ENCODE peak calls at places on chromosomes 2 and 18, in four cellular contexts. R is HCT116, Q is endothelial cell of umbilical vein, B is SK-N-SH. O is an unnamed sample.

GRCh38 chr2:176157499-176158305 is 595 bp downstream of the HOXD3 start:
- DNase-seq in R (no peak), B (peak; percentile 88), Q (peak; percentile 16), O (no peak)

GRCh38 chr18:55953326-55953725 is 365.3 kb upstream of the TCF4 start:
- DNase-seq in Q (no peak), R (no peak), B (no peak), O (no peak)

GRCh38 chr2:71330585-71331330 is 824 bp upstream of the ZNF638 start:
- DNase-seq in Q (no peak), R (no peak), B (no peak), O (no peak)

GRCh38 chr2:16630463-16630862 is 35.2 kb downstream of the CYRIA start:
- DNase-seq in B (no peak), Q (no peak), R (no peak), O (no peak)

GRCh38 chr2:231672617-231673347 is 35.5 kb upstream of the PTMA start:
- DNase-seq in Q (no peak), B (no peak), R (peak; percentile 79), O (no peak)

GRCh38 chr18:48975817-48976649 is 25.3 kb upstream of the SMAD7 start:
- DNase-seq in R (no peak), B (peak; percentile 98), Q (peak; percentile 35), O (no peak)

GRCh38 chr2:89851583-89851905 is 1160.1 kb downstream of the RPIA start:
- DNase-seq in B (no peak), R (no peak), Q (no peak), O (no peak)

GRCh38 chr2:136116111-136116812 is 1.7 kb downstream of the CXCR4 start:
- DNase-seq in Q (no peak), B (no peak), R (no peak), O (no peak)

GRCh38 chr18:35695803-35696202 is 114.3 kb downstream of the GALNT1 start:
- DNase-seq in R (no peak), Q (no peak), B (no peak), O (no peak)

GRCh38 chr2:60394467-60394866 is 159.0 kb downstream of the BCL11A start:
- DNase-seq in Q (no peak), B (no peak), R (no peak), O (no peak)

GRCh38 chr18:25245299-25245698 is 106.7 kb downstream of the ZNF521 start:
- DNase-seq in Q (no peak), R (no peak), B (no peak), O (no peak)

GRCh38 chr2:126244937-126245336 is 411.0 kb upstream of the GYPC start:
- DNase-seq in R (no peak), Q (no peak), B (peak; percentile 32), O (no peak)

GRCh38 chr18:14768241-14768640 is 20.3 kb downstream of the ANKRD30B start:
- DNase-seq in B (no peak), Q (no peak), R (no peak), O (no peak)

GRCh38 chr2:8884812-8885211 is 47.4 kb upstream of the KIDINS220 start:
- DNase-seq in Q (no peak), B (no peak), R (no peak), O (no peak)

GRCh38 chr2:105287692-105288091 is 41.8 kb downstream of the TGFBRAP1 start:
- DNase-seq in B (peak; percentile 33), R (peak; percentile 16), Q (peak; percentile 61), O (no peak)

GRCh38 chr2:24514820-24515219 is 23.8 kb downstream of the NCOA1 start:
- DNase-seq in B (no peak), R (no peak), Q (no peak), O (no peak)
- H3K4me3 ChIP-seq in B (no peak overlapping the region), R (no peak overlapping the region), Q (no peak overlapping the region), O (no peak overlapping the region)

DNA sequence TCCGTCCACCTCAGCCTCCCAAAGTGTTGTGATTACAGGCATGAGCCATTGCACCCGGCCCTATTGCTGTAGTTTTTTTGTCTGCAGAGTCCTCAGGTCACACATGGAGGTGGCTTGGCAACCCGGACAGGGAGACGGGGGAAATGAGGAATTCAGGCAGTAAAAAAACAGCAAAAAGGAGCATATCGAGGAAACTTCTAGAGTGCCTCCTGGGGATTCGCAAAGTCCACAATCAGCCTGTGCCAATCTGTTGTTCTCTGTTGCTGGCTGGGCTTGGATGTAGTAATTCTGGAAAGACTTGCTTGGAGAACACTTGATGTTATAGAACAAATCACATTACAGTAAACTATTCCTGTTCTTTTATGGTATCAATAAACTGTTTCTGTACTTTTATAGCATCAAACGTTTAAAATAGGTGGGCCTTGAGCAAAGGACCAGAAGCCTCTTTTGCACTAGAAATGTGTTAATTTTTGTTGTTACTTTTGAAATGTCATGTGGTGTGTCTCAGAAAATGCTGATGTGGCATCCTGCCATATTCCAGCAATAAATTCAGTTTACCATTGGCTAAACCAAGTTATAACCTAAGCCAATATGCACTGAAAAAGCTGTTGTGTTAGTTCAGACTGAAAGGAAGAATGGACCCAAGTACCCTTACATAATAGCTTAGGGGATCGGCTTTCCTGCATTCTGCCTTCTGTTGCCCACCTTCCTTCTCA is 14.4 kb downstream of the ELAC1 start:
- DNase-seq in Q (no peak), R (no peak), B (no peak), O (no peak)
- TF ChIP-seq POLR2AphosphoS5 in Q (no peak), R (no peak), B (no peak), O (no peak)

GRCh38 chr2:7333970-7334493 is 416.8 kb downstream of the RNF144A start:
- DNase-seq in R (no peak), Q (no peak), B (peak; percentile 84), O (no peak)

GRCh38 chr2:7333189-7333588 is 416.0 kb downstream of the RNF144A start:
- DNase-seq in R (no peak), Q (no peak), B (no peak), O (no peak)

DNA sequence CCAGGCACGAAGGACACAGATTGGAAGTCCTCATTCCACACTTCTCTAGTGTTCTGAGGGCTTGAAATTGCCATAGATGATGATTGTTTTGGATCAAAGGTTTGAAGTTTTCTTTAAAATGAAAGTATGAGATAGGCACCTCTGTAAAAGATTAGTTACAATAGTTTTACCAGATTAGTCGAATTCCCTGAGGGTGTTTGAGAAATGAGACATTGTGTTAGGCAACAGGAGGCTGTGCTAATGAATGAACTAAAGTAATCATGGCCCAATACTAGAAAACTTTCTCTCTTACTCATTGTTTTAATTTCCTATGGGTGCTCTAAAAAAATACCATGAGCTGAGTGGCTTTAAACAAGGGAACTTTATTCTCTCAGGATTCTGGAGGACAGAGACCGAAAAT is 421.7 kb downstream of the RNF144A start:
- DNase-seq in Q (no peak), R (no peak), B (no peak), O (no peak)
- H3K9ac ChIP-seq in Q (no peak overlapping the region), R (no peak overlapping the region), B (no peak overlapping the region), O (no peak overlapping the region)

GRCh38 chr2:42659601-42660000 is 91.2 kb downstream of the MTA3 start:
- DNase-seq in R (no peak), B (no peak), Q (no peak), O (no peak)

GRCh38 chr2:42663828-42664227 is 95.4 kb downstream of the MTA3 start:
- DNase-seq in B (no peak), Q (peak; percentile 36), R (no peak), O (no peak)

DNA sequence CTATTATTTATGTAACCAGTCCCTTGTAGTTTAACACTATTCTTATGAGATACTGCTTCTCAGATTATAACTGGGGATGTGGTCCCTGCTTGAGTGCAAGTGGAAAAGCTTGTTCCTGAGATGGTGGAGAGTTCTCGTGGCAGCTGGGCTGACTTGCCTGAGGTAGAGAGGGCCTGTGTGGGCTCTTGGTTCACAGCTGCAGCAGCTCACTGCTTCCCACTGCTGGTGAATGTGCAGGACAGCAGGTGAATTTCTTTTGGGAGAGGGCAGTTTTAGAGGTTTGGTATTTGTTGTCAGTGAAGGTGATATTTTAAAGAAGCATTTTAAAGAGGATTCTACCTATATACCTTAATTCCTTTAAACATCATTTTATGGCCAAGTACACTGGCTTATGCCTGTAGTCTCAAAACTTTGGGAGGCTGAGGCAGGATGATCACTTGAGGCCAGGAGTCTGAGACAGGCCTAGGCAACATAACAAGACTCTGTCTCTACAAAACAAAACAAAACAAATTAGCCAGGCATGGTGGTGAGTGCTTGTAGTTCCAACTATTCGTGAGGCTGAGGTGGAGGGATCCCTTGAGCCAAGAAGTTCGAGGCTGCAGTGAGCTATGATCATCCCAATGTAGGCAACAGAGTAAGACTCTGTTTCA is 94.8 kb downstream of the MTA3 start:
- DNase-seq in Q (peak; percentile 82), B (peak; percentile 84), R (peak; percentile 46), O (peak; percentile 59)
- H3K4me3 ChIP-seq in Q (no peak overlapping the region), B (peak overlapping the region; percentile 7), R (no peak overlapping the region), O (no peak overlapping the region)

DNA sequence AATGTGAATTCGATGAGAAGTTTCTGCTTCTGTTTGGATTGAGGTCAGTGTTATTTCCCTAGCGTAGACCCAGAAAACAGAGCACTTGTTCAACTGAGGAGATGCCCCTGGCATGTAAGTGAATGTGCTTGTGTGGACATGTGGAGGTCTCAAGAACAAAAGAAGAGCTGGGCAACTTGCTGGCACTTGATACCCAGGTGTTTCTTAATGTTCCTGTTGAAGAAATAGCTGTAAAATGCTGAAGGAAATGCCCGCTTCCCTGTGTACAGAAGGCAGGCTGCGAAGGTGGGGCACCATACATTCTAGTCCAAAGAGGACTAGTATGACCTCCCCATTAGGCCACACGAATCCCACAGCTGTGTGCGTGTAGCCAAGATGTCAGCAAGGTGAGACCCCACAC is 9.8 kb upstream of the LBH start:
- DNase-seq in Q (no peak), B (no peak), R (no peak), O (no peak)
- TF ChIP-seq POLR2AphosphoS5 in Q (no peak), B (no peak), R (no peak), O (no peak)